ENCODE peak calls at places on chromosomes 5 and 9, in seven cellular contexts. B is choroid plexus epithelial cell, F is dorsolateral prefrontal cortex, P is cardiac muscle cell, N is foreskin fibroblast, L is uterus, Q is A549. D is an unnamed sample.

GRCh38 chr5:72543365-72543764 is 36.2 kb upstream of the ZNF366 start:
- DNase-seq in B (peak), F (no peak), P (no peak), N (peak), L (no peak), Q (no peak), D (no peak)

GRCh38 chr9:121997791-121998190 is 95.3 kb downstream of the TTLL11 start:
- DNase-seq in B (peak), F (no peak), P (no peak), N (peak), L (peak), Q (no peak), D (no peak)

GRCh38 chr9:98488578-98489312 is 220.0 kb downstream of the GABBR2 start:
- DNase-seq in B (peak), F (no peak), P (peak), N (peak), L (no peak), Q (peak), D (no peak)

GRCh38 chr5:139915274-139915673 is 119.7 kb downstream of the PSD2 start:
- DNase-seq in B (no peak), F (no peak), P (no peak), N (no peak), L (no peak), Q (no peak), D (no peak)

GRCh38 chr5:106420102-106420501 is 1250.6 kb downstream of the EFNA5 start:
- DNase-seq in B (no peak), F (no peak), P (no peak), N (no peak), L (no peak), Q (no peak), D (no peak)

GRCh38 chr5:32504923-32505596 is 60.5 kb upstream of the ZFR start:
- DNase-seq in B (peak), F (peak), P (peak), N (peak), L (peak), Q (no peak), D (no peak)

GRCh38 chr5:108382784-108383358 is 973 bp upstream of the FBXL17 start:
- DNase-seq in B (peak), F (no peak), P (peak), N (no peak), L (no peak), Q (peak), D (no peak)

GRCh38 chr5:176133877-176134276 is 104.3 kb upstream of the SIMC1 start:
- DNase-seq in B (no peak), F (no peak), P (no peak), N (no peak), L (no peak), Q (no peak), D (no peak)

GRCh38 chr5:64637837-64638443 is 52.4 kb upstream of the SHISAL2B start:
- DNase-seq in B (peak), F (no peak), P (no peak), N (no peak), L (no peak), Q (no peak), D (no peak)

GRCh38 chr5:1503301-1504243 is 20.2 kb downstream of the LPCAT1 start:
- DNase-seq in B (no peak), F (no peak), P (no peak), N (no peak), L (no peak), Q (no peak), D (peak)

GRCh38 chr5:155655569-155655968 is 642.0 kb downstream of the KIF4B start:
- DNase-seq in B (no peak), F (no peak), P (no peak), N (no peak), L (no peak), Q (no peak), D (no peak)

GRCh38 chr5:181037365-181037861 is 2.7 kb upstream of the BTNL9 start:
- DNase-seq in B (no peak), F (no peak), P (no peak), N (no peak), L (no peak), Q (no peak), D (no peak)

GRCh38 chr5:17258429-17258828 is 41.0 kb downstream of the BASP1 start:
- DNase-seq in B (peak), F (no peak), P (no peak), N (peak), L (no peak), Q (no peak), D (no peak)

GRCh38 chr9:88044200-88044599 is 69.9 kb upstream of the CDK20 start:
- DNase-seq in B (no peak), F (no peak), P (no peak), N (no peak), L (no peak), Q (no peak), D (no peak)

GRCh38 chr9:97053717-97054116 is 14.8 kb upstream of the CTSV start:
- DNase-seq in B (no peak), F (no peak), P (no peak), N (no peak), L (no peak), Q (no peak), D (no peak)

GRCh38 chr9:882416-882931 is 41.0 kb downstream of the DMRT1 start:
- DNase-seq in B (no peak), F (no peak), P (no peak), N (no peak), L (no peak), Q (no peak), D (no peak)

GRCh38 chr5:54249210-54250028 is 61.0 kb downstream of the ARL15 start:
- DNase-seq in B (peak), F (peak), P (peak), N (no peak), L (no peak), Q (no peak), D (peak)

GRCh38 chr9:125493861-125494554 is 213.0 kb downstream of the MAPKAP1 start:
- DNase-seq in B (no peak), F (no peak), P (no peak), N (no peak), L (no peak), Q (no peak), D (no peak)

GRCh38 chr5:43396762-43397304 is 15.4 kb downstream of the CCL28 start:
- DNase-seq in B (peak), F (no peak), P (no peak), N (no peak), L (peak), Q (no peak), D (peak)

GRCh38 chr5:125180222-125180621 is 433.8 kb upstream of the ZNF608 start:
- DNase-seq in B (peak), F (no peak), P (peak), N (no peak), L (no peak), Q (no peak), D (no peak)

GRCh38 chr9:120528834-120529233 is 51.1 kb downstream of the CDK5RAP2 start:
- DNase-seq in B (no peak), F (no peak), P (no peak), N (no peak), L (no peak), Q (no peak), D (no peak)

GRCh38 chr9:20387062-20387461 is 235.2 kb downstream of the MLLT3 start:
- DNase-seq in B (no peak), F (no peak), P (no peak), N (no peak), L (no peak), Q (no peak), D (no peak)

GRCh38 chr5:54701179-54701578 is 183.6 kb downstream of the SNX18 start:
- DNase-seq in B (peak), F (no peak), P (peak), N (peak), L (peak), Q (peak), D (no peak)

GRCh38 chr5:6358434-6358820 is 19.9 kb downstream of the MED10 start:
- DNase-seq in B (no peak), F (no peak), P (no peak), N (no peak), L (no peak), Q (no peak), D (no peak)

GRCh38 chr9:2934241-2934650 is 90.4 kb upstream of the PUM3 start:
- DNase-seq in B (no peak), F (no peak), P (no peak), N (no peak), L (no peak), Q (no peak), D (no peak)

GRCh38 chr5:149356391-149356790 is 1.5 kb upstream of the PCYOX1L start:
- DNase-seq in B (no peak), F (no peak), P (no peak), N (no peak), L (no peak), Q (no peak), D (no peak)

DNA sequence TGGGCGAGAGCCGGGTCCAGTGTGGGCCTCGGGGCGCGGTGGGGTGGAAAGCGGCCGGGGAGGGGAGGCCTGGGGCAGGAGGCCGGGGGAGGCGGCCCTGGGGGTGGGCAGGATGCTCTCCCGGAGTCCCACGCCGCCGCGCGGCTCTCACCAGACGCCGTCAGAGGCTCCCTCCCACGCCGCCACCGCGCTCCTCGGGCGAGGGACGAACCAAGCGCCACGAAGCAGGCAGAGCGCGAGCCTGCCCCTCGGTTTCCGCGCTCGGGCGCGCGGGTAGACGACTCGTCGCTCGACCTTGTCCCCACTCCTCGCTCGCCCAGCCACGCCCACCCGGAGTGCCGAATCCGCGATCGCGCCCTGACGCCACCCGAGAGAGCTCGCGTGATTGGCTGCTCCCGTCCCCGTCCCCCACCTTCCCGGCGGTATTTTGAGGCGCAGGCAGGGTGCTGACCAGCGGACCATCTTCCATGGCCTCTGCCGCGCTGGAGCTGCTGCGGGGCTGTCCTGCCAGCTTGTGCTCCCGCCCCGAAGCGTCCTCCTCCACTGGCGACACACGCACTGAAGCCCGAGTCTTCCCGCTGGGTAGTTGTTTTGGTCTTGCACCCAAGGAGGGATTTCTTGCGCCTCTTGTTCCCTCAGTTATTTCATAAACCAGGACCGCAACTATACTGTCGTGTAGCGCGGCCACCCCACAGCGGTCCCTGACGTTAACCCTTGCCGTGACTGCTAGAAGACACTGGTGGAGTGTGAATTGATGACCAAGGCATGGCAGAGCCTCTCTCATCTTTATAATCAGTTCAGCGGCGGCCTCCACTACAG is at the start of gene GNE:
- DNase-seq in B (peak), F (peak), P (peak), N (peak), L (peak), Q (peak), D (peak)
- TF ChIP-seq CTCF in B (no peak), F (no peak), P (no peak), N (no peak), L (no peak), Q (no peak), D (no peak)

GRCh38 chr5:142167458-142167857 is 58.9 kb downstream of the NDFIP1 start:
- DNase-seq in B (peak), F (no peak), P (no peak), N (no peak), L (no peak), Q (no peak), D (no peak)
- TF ChIP-seq CTCF in B (peak), F (no peak), P (no peak), N (no peak), L (no peak), Q (no peak), D (no peak)

DNA sequence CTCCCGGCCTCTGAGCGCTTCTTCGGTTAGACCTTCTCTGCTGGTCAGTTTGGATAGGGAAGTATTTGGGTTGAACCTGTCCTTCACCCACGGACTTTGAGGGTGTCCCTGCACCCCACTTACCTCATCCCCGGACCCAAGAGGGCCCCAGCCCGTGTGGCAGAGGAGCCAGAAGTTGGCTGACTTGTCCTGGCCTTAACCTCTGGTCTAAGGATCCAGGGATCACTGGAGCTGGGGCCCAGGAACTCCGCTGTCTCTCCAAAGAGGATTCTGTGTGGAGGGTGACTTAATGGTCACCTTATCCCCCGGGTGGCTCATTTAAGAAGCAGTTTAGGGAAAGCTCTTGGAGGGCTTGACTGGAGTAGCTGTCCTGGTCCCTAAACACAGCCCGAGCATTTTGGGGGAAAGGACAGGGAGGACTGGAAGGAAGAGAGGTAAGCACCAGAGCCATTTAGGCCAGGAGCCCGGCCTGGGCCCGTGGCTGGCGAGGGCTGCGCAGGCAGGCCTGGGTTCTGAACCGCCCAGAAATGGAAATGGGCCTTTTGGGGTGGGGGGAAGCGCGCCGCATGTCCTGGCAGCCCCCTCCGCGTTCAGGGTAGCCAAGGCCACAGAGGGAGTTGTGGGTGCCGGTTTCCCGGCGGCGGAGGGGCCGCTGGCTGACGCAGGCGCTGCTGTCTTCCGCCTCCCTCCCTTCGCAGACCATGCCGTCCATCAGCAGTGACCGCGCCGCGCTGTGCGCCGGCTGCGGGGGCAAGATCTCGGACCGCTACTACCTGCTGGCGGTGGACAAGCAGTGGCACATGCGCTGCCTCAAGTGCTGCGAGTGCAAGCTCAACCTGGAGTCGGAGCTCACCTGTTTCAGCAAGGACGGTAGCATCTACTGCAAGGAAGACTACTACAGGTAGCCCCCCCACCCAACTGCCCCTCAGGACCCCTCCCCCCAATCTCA is 2.0 kb downstream of the LHX2 start:
- DNase-seq in B (no peak), F (no peak), P (no peak), N (no peak), L (no peak), Q (no peak), D (peak)
- TF ChIP-seq CTCF in B (no peak), F (no peak), P (no peak), N (no peak), L (no peak), Q (no peak), D (no peak)

GRCh38 chr9:37430841-37431597 is 8.5 kb downstream of the GRHPR start:
- DNase-seq in B (peak), F (peak), P (no peak), N (no peak), L (no peak), Q (no peak), D (no peak)
- TF ChIP-seq CTCF in B (peak), F (peak), P (peak), N (no peak), L (no peak), Q (no peak), D (no peak)

DNA sequence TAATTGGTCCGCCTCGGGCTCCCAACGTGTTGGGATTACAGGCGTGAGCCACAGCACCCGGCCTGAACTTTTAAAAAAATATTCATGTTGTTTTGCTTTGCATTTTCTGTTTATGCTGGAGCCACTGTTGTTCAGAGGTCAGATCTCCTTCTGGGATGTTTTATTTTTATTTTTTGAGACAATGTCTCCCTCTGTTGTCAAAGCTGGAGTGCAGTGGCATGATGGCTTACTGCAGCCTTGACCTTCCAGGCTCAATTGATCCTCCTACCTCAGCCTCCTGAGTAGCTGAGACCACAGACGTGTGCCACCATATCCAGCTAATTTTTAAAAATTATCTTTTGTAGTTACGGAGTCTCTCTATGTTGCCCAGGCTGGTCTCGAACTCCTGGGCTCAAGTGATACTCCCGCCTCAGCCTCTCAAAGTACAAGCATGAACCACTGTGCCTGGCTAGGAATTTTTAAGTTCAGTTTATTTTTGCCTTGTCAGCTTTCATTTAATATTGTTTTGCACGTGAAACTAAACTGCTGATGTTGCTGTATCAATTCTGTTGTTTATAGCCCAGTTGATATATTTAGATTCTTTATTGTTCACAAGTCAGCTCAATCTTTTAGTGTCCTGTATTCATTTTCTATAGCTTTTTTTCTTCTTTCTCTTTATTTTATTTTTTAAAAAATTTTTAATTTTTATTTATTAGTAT is 13.7 kb downstream of the TMEFF1 start:
- DNase-seq in B (no peak), F (no peak), P (no peak), N (no peak), L (no peak), Q (no peak), D (no peak)
- TF ChIP-seq CTCF in B (no peak), F (peak), P (no peak), N (no peak), L (no peak), Q (no peak), D (no peak)

GRCh38 chr9:91421022-91421765 is 2.4 kb downstream of the NFIL3 start:
- DNase-seq in B (peak), F (no peak), P (peak), N (no peak), L (peak), Q (no peak), D (peak)
- TF ChIP-seq CTCF in B (peak), F (no peak), P (peak), N (peak), L (peak), Q (no peak), D (peak)

GRCh38 chr9:79403495-79403894 is 168.3 kb upstream of the TLE4 start:
- DNase-seq in B (no peak), F (no peak), P (no peak), N (no peak), L (no peak), Q (no peak), D (no peak)

GRCh38 chr9:79408617-79409016 is 163.1 kb upstream of the TLE4 start:
- DNase-seq in B (no peak), F (no peak), P (no peak), N (peak), L (no peak), Q (no peak), D (no peak)

DNA sequence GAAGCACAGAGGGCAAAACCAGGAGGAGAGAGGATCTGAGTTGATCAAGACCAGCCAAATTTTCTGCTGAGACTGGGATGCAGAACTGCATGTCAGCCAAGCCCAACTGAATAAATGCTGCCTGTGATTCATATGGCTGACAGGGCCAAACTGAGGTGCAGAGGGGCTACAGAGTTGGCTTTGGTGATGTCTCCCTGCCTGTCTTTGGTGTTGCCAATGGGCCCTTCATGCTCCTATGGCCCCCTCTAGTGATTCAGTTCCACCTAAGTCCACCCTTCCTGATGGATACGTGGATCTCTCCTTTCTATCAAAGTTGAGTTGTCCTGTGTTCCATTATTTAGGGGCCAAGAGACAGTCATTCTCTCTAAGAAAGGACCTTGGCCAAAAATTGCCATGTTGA is 163.6 kb upstream of the TLE4 start:
- DNase-seq in B (peak), F (no peak), P (no peak), N (no peak), L (no peak), Q (no peak), D (no peak)
- TF ChIP-seq CTCF in B (no peak), F (no peak), P (no peak), N (no peak), L (no peak), Q (no peak), D (no peak)

D was measured in GM13976.